ENCODE peak calls at places on chromosomes 6 and 20, in four cellular contexts. J is adrenal gland; R is CD8-positive, alpha-beta T cell; F is HL-60. P is an unnamed sample.

GRCh38 chr6:27791182-27791939 is 120.8 kb downstream of the OR2B2 start:
- DNase-seq in J (peak), R (peak), F (peak), P (no peak)

GRCh38 chr6:24836116-24836515 is 37.4 kb upstream of the ARMH2 start:
- DNase-seq in J (no peak), R (no peak), F (no peak), P (no peak)

GRCh38 chr6:128235556-128235955 is 284.8 kb downstream of the PTPRK start:
- DNase-seq in J (no peak), R (no peak), F (no peak), P (no peak)

GRCh38 chr20:40960101-40960500 is 68.5 kb upstream of the TOP1 start:
- DNase-seq in J (no peak), R (peak), F (no peak), P (no peak)

GRCh38 chr6:71228461-71229041 is 60.1 kb upstream of the OGFRL1 start:
- DNase-seq in J (no peak), R (no peak), F (no peak), P (no peak)

GRCh38 chr20:21519136-21519584 is 5.3 kb upstream of the NKX2-2 start:
- DNase-seq in J (no peak), R (no peak), F (no peak), P (no peak)

GRCh38 chr6:160510199-160510598 is 153.9 kb downstream of the LPA start:
- DNase-seq in J (no peak), R (no peak), F (no peak), P (no peak)

GRCh38 chr6:111603648-111604047 is 2.0 kb downstream of the TRAF3IP2 start:
- DNase-seq in J (no peak), R (no peak), F (no peak), P (no peak)

GRCh38 chr20:10300582-10301108 is 82.0 kb downstream of the SNAP25 start:
- DNase-seq in J (no peak), R (no peak), F (no peak), P (no peak)

GRCh38 chr6:81801489-81801888 is 49.0 kb upstream of the TENT5A start:
- DNase-seq in J (no peak), R (no peak), F (no peak), P (no peak)

GRCh38 chr6:4179960-4180652 is 44.7 kb upstream of the ECI2 start:
- DNase-seq in J (no peak), R (no peak), F (no peak), P (no peak)

GRCh38 chr20:43849496-43850197 is 65.0 kb upstream of the TOX2 start:
- DNase-seq in J (peak), R (no peak), F (no peak), P (peak)

GRCh38 chr6:142200846-142201628 is 54.0 kb downstream of the VTA1 start:
- DNase-seq in J (no peak), R (no peak), F (no peak), P (no peak)

GRCh38 chr6:85772641-85773040 is 130.0 kb upstream of the SYNCRIP start:
- DNase-seq in J (no peak), R (no peak), F (no peak), P (no peak)

GRCh38 chr6:30322527-30323501 is 3.9 kb upstream of the TRIM39 start:
- DNase-seq in J (no peak), R (no peak), F (no peak), P (no peak)

GRCh38 chr6:12557760-12558159 is 158.8 kb upstream of the PHACTR1 start:
- DNase-seq in J (no peak), R (no peak), F (no peak), P (no peak)

GRCh38 chr6:107956586-107957164 is 1.3 kb downstream of the SEC63 start:
- DNase-seq in J (no peak), R (no peak), F (peak), P (no peak)

GRCh38 chr6:169618526-169619490 is 83.0 kb downstream of the WDR27 start:
- DNase-seq in J (no peak), R (no peak), F (no peak), P (no peak)

GRCh38 chr6:135115411-135116293 is 61.0 kb upstream of the HBS1L start:
- DNase-seq in J (no peak), R (no peak), F (peak), P (no peak)

GRCh38 chr6:17045581-17046322 is 56.1 kb upstream of the STMND1 start:
- DNase-seq in J (no peak), R (no peak), F (no peak), P (no peak)

GRCh38 chr20:62955519-62956386 is 3.2 kb downstream of the SLC17A9 start:
- DNase-seq in J (no peak), R (no peak), F (peak), P (no peak)

GRCh38 chr6:35893246-35893645 is 27.7 kb downstream of the SRPK1 start:
- DNase-seq in J (peak), R (no peak), F (no peak), P (no peak)

GRCh38 chr6:169592558-169592957 is 109.3 kb downstream of the WDR27 start:
- DNase-seq in J (no peak), R (no peak), F (no peak), P (no peak)

GRCh38 chr20:39048000-39048696 is 86.0 kb downstream of the DHX35 start:
- DNase-seq in J (peak), R (peak), F (peak), P (peak)

GRCh38 chr6:158026901-158027589 is 45.4 kb downstream of the SYNJ2 start:
- DNase-seq in J (no peak), R (no peak), F (no peak), P (no peak)

GRCh38 chr6:126526547-126526946 is 186.6 kb downstream of the CENPW start:
- DNase-seq in J (no peak), R (no peak), F (no peak), P (no peak)

GRCh38 chr6:71335544-71335943 is 46.9 kb downstream of the OGFRL1 start:
- DNase-seq in J (no peak), R (no peak), F (no peak), P (no peak)

GRCh38 chr20:36855241-36855657 is 20.7 kb upstream of the TLDC2 start:
- DNase-seq in J (peak), R (no peak), F (no peak), P (no peak)

GRCh38 chr6:33237731-33238130 is 29.4 kb downstream of the RING1 start:
- DNase-seq in J (no peak), R (no peak), F (no peak), P (peak)

GRCh38 chr6:155509743-155510475 is 54.3 kb upstream of the NOX3 start:
- DNase-seq in J (no peak), R (no peak), F (no peak), P (no peak)

GRCh38 chr6:162728706-162729105 is 932 bp downstream of the PACRG start:
- DNase-seq in J (no peak), R (no peak), F (no peak), P (no peak)

GRCh38 chr6:133337312-133337711 is 96.2 kb downstream of the EYA4 start:
- DNase-seq in J (no peak), R (no peak), F (no peak), P (no peak)

GRCh38 chr6:50815436-50816114 is 3.1 kb upstream of the TFAP2B start:
- DNase-seq in J (no peak), R (no peak), F (no peak), P (no peak)

DNA sequence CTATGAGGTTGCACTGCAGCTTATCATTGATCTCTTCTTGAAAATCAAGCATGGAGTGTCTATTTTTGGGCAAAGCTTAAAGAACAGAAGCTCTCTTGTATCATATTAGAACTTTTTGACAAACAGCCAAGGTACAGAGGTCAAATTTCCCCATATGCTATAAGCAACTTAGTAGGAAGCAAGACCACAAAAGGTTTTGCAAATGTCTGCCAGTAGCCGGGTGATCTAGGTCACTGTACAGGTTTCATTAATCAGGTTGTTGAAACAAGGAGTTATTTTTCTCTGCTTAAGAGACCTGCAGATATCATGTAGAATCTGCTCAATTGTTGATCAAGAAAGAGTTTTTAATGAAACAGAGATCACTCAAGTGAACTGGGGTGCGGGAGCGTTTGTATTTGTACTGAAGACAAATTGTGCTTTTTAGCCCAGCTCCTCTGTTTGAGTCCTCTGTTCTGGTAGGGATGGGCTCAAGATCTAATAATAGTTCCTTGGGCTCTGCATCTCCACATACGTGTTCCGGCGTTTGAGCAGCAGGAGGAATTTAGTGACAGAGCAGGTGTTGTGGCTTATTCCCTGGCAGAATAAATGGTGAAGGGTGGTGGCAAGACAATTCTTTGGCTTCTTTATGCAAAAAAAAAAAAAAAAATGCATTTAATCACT is 4.3 kb downstream of the CITED2 start:
- DNase-seq in J (no peak), R (no peak), F (peak), P (no peak)
- H3K27ac ChIP-seq in J (peak), R (no peak), F (peak), P (peak)

DNA sequence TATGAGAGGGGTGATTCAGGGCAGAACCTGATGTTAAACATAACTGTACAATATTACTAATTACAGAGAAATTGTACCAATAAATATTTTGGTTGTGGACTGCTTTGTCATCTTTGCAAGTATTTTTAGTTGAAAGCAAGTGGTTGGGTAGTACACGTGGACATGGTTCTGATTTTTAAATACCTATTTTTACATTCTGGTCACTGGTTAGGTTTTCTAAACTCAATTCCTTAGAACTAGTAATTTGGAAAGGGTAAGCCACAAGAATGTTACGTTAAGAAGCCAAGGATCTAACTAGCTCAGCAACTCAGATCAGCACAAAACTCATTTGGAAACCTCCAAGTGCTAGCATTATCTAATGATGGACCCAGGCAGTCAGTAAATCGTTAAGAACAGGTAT is 2.7 kb downstream of the EPB41L2 start:
- DNase-seq in J (no peak), R (no peak), F (no peak), P (no peak)
- H3K27ac ChIP-seq in J (no peak), R (no peak), F (no peak), P (no peak)

GRCh38 chr6:10554826-10555225 is 33.7 kb downstream of the GCNT2 start:
- DNase-seq in J (no peak), R (no peak), F (no peak), P (no peak)
- H3K27ac ChIP-seq in J (no peak), R (no peak), F (no peak), P (no peak)

DNA sequence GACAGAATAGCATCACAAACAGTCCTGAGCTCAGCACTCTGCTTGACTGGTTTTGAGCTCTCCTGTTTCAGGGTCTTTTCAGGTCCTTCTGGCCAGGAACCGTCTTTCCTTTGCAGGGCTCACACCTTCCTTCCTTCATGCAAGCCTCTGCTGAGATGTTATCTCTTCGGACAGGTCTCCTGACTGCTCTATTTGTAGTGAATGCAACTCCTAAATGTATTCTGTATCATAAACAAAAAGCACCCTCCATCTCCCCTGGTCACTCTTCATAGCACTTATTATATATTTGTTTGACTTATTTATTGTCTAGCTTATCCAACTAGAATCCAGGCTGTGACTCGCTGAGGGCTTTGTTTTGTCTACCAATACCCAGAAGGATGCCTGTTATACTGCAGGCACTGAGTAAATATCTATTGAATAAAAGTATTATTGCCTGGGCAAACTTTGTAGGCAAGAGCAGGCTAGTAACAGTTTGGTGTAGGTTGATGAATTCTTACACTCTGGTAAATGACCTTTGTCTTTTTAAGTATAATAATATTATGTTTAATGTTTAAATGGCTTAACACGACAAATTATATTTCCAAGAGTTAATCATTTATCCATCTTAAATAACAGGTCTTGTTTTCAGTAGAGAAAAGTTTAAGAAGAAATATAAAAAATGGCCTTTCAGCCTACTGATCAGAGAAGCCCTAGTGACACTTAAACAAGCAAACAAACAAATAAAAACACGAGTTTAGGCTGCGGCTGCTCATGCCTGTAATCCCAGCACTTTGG is 199.8 kb downstream of the BCAS1 start:
- DNase-seq in J (no peak), R (no peak), F (no peak), P (no peak)
- H3K27ac ChIP-seq in J (no peak), R (no peak), F (peak), P (no peak)

DNA sequence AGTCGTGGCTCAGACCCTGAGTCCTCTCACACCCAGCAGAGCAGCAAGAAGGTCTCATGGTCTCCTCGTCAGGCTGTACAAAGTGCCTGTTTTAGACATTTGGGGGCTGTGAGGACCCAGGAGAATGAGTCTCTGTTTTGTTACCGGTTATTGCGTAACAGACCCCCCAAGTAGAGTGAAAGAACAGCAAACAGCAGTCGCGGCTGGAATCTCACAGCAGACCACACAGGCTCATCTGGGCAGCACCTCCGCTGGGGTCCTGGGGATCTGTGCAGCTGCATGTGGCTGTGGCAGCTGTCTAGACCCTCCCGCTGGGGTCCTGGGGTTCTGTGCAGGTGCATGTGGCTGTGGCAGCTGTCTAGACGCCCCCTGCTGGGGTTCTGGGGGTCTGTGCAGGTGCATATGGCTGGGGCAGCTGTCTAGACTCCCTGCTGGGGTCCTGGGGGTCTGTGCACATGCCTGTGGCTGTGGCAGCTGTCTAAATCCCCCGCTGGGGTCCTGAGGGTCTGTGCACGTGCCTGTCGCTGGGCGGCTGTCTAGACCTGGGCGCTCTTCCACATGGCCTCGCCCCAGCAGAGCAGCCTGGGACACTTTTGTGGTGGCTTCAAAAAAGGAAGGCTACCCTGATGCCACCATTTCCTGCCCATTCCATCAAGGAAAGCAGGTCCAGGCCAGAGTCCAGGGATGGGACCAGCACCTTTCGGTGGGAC is 24.7 kb downstream of the ENTPD6 start:
- DNase-seq in J (no peak), R (no peak), F (no peak), P (no peak)
- H3K27ac ChIP-seq in J (no peak), R (no peak), F (no peak), P (peak)